ENCODE peak calls at places on chromosomes 3 and 15, in eight cellular contexts. W, B, A, G, C, L, I and E are unnamed samples.

GRCh38 chr3:152039887-152040286 is 166.4 kb downstream of the SUCNR1 start:
- DNase-seq in W (no peak), B (no peak), A (no peak), G (no peak), C (no peak), L (no peak), I (no peak), E (no peak)

GRCh38 chr3:146498002-146498736 is 28.8 kb upstream of the PLSCR2 start:
- DNase-seq in W (no peak), B (no peak), A (no peak), G (no peak), C (no peak), L (no peak), I (no peak), E (no peak)

GRCh38 chr15:77035584-77035983 is 35.3 kb downstream of the TSPAN3 start:
- DNase-seq in W (no peak), B (peak), A (no peak), G (no peak), C (no peak), L (no peak), I (no peak), E (no peak)

GRCh38 chr3:123920383-123920782 is 36.3 kb upstream of the MYLK start:
- DNase-seq in W (no peak), B (no peak), A (no peak), G (no peak), C (no peak), L (no peak), I (no peak), E (no peak)

GRCh38 chr3:158313344-158313927 is 203.5 kb downstream of the RSRC1 start:
- DNase-seq in W (peak), B (no peak), A (no peak), G (peak), C (no peak), L (no peak), I (no peak), E (peak)

GRCh38 chr3:149277338-149277813 is 55.7 kb upstream of the CP start:
- DNase-seq in W (peak), B (no peak), A (no peak), G (peak), C (no peak), L (no peak), I (no peak), E (peak)

GRCh38 chr3:167749209-167749608 is 13.7 kb downstream of the SERPINI1 start:
- DNase-seq in W (no peak), B (no peak), A (no peak), G (no peak), C (no peak), L (no peak), I (no peak), E (no peak)

GRCh38 chr3:161559177-161559998 is 62.8 kb downstream of the OTOL1 start:
- DNase-seq in W (no peak), B (no peak), A (no peak), G (peak), C (no peak), L (no peak), I (no peak), E (peak)

GRCh38 chr15:32700501-32701150 is 17.2 kb upstream of the GREM1 start:
- DNase-seq in W (no peak), B (no peak), A (no peak), G (no peak), C (no peak), L (no peak), I (no peak), E (no peak)

GRCh38 chr3:59559721-59560514 is 510.1 kb upstream of the CFAP20DC start:
- DNase-seq in W (peak), B (no peak), A (peak), G (peak), C (no peak), L (no peak), I (no peak), E (peak)

GRCh38 chr3:132721479-132722164 is 587 bp downstream of the NPHP3 start:
- DNase-seq in W (peak), B (peak), A (peak), G (peak), C (no peak), L (peak), I (peak), E (peak)

GRCh38 chr15:69074843-69075224 is 60.3 kb downstream of the NOX5 start:
- DNase-seq in W (no peak), B (no peak), A (no peak), G (no peak), C (no peak), L (no peak), I (no peak), E (no peak)

GRCh38 chr3:108985844-108986243 is 32.2 kb upstream of the GUCA1C start:
- DNase-seq in W (no peak), B (no peak), A (no peak), G (no peak), C (no peak), L (no peak), I (no peak), E (no peak)

GRCh38 chr15:76335129-76335850 is 1.3 kb upstream of the ISL2 start:
- DNase-seq in W (no peak), B (no peak), A (no peak), G (no peak), C (no peak), L (no peak), I (no peak), E (no peak)

GRCh38 chr3:117145677-117146076 is 436.1 kb downstream of the TUSC7 start:
- DNase-seq in W (no peak), B (no peak), A (no peak), G (peak), C (no peak), L (no peak), I (no peak), E (no peak)

GRCh38 chr3:190172751-190173150 is 52.1 kb upstream of the P3H2 start:
- DNase-seq in W (no peak), B (no peak), A (no peak), G (peak), C (no peak), L (no peak), I (no peak), E (no peak)

GRCh38 chr3:72344256-72345046 is 503.8 kb downstream of the SHQ1 start:
- DNase-seq in W (no peak), B (no peak), A (no peak), G (no peak), C (no peak), L (no peak), I (no peak), E (no peak)

GRCh38 chr3:197026481-197026866 is 3.1 kb downstream of the MELTF start:
- DNase-seq in W (no peak), B (no peak), A (no peak), G (peak), C (no peak), L (no peak), I (no peak), E (no peak)